ENCODE peak calls at places on chromosomes 4 and X, in nine cellular contexts. V is T47D; A is head of caudate nucleus; X is dermis blood vessel endothelial cell; B is fibroblast of lung; S is mucosa of gallbladder; O is Peyer's patch; F is CD8-positive, alpha-beta memory T cell; K is ELF-1. N is an unnamed sample.

GRCh38 chr4:110618091-110619000 is 4.5 kb downstream of the PITX2 start:
- DNase-seq in V (no peak), A (no peak), X (no peak), B (no peak), S (no peak), O (peak; percentile 85), F (no peak), K (peak; percentile 95), N (no peak)

GRCh38 chrX:108415146-108415545 is 23.1 kb downstream of the COL4A6 start:
- DNase-seq in V (no peak), A (no peak), X (peak; percentile 16), B (no peak), S (no peak), O (no peak), F (no peak), K (no peak), N (no peak)

GRCh38 chrX:72115380-72115779 is 16.3 kb downstream of the RTL5 start:
- DNase-seq in V (no peak), A (no peak), X (no peak), B (no peak), S (no peak), O (no peak), F (no peak), K (no peak), N (no peak)

GRCh38 chr4:172042714-172043114 is 229.5 kb downstream of the GALNTL6 start:
- DNase-seq in V (peak; percentile 0), A (no peak), X (no peak), B (peak; percentile 19), S (peak; percentile 39), O (no peak), F (no peak), K (no peak), N (peak; percentile 22)

GRCh38 chrX:71619193-71619592 is 882 bp upstream of the CXCR3 start:
- DNase-seq in V (no peak), A (peak; percentile 15), X (no peak), B (peak; percentile 42), S (no peak), O (no peak), F (peak; percentile 85), K (no peak), N (no peak)

GRCh38 chr4:107740950-107741701 is 21.1 kb upstream of the PAPSS1 start:
- DNase-seq in V (no peak), A (no peak), X (peak; percentile 70), B (peak; percentile 39), S (peak; percentile 44), O (no peak), F (no peak), K (peak; percentile 37), N (peak; percentile 64)

GRCh38 chr4:154506253-154506652 is 14.7 kb upstream of the DCHS2 start:
- DNase-seq in V (peak; percentile 53), A (no peak), X (peak; percentile 48), B (peak; percentile 9), S (no peak), O (no peak), F (no peak), K (no peak), N (no peak)

GRCh38 chrX:39516399-39516798 is 581.4 kb downstream of the BCOR start:
- DNase-seq in V (no peak), A (no peak), X (no peak), B (no peak), S (no peak), O (no peak), F (no peak), K (no peak), N (no peak)

GRCh38 chr4:110730318-110730717 is 107.4 kb upstream of the PITX2 start:
- DNase-seq in V (no peak), A (no peak), X (no peak), B (no peak), S (no peak), O (no peak), F (no peak), K (no peak), N (no peak)

GRCh38 chr4:159292137-159292896 is 189.4 kb downstream of the RAPGEF2 start:
- DNase-seq in V (no peak), A (no peak), X (no peak), B (no peak), S (no peak), O (no peak), F (no peak), K (no peak), N (no peak)

GRCh38 chr4:64340243-64341110 is 68.8 kb downstream of the TECRL start:
- DNase-seq in V (no peak), A (peak; percentile 3), X (no peak), B (no peak), S (no peak), O (no peak), F (no peak), K (no peak), N (no peak)

GRCh38 chr4:3792813-3793212 is 26.6 kb downstream of the ADRA2C start:
- DNase-seq in V (no peak), A (peak; percentile 51), X (peak; percentile 16), B (no peak), S (no peak), O (no peak), F (no peak), K (peak; percentile 81), N (no peak)

GRCh38 chr4:148311493-148311892 is 130.7 kb downstream of the NR3C2 start:
- DNase-seq in V (no peak), A (no peak), X (no peak), B (peak; percentile 47), S (no peak), O (no peak), F (no peak), K (peak; percentile 6), N (no peak)

GRCh38 chr4:31417051-31417450 is 696.9 kb downstream of the PCDH7 start:
- DNase-seq in V (no peak), A (no peak), X (no peak), B (no peak), S (no peak), O (no peak), F (no peak), K (no peak), N (no peak)

GRCh38 chr4:1510931-1511330 is 104.7 kb upstream of the NKX1-1 start:
- DNase-seq in V (no peak), A (no peak), X (no peak), B (no peak), S (no peak), O (no peak), F (no peak), K (no peak), N (no peak)

N was measured in adrenal gland.